ENCODE peak calls at places on chromosomes 16 and 17, in nine cellular contexts. Q is left ventricle myocardium inferior; J is neural crest cell; E is IMR-90; Z is GM20000; Y is CD8-positive, alpha-beta T cell; T is astrocyte of the spinal cord; W is left lung; C is BE2C. M is an unnamed sample.

GRCh38 chr17:36183001-36183810 is 6.8 kb upstream of the TBC1D3B start:
- DNase-seq in Q (peak), J (peak), E (peak), Z (peak), Y (no peak), T (peak), W (peak), C (peak), M (no peak)

GRCh38 chr17:31492880-31493655 is 101.6 kb downstream of the RAB11FIP4 start:
- DNase-seq in Q (peak), J (no peak), E (no peak), Z (peak), Y (peak), T (no peak), W (no peak), C (no peak), M (no peak)

GRCh38 chr17:52824542-52824941 is 666.0 kb upstream of the CA10 start:
- DNase-seq in Q (no peak), J (no peak), E (no peak), Z (no peak), Y (no peak), T (no peak), W (no peak), C (no peak), M (no peak)

GRCh38 chr17:17044846-17045561 is 2.7 kb downstream of the MPRIP start:
- DNase-seq in Q (no peak), J (no peak), E (peak), Z (peak), Y (no peak), T (peak), W (no peak), C (peak), M (peak)

GRCh38 chr17:49996495-49997255 is 1.7 kb upstream of the DLX3 start:
- DNase-seq in Q (peak), J (peak), E (peak), Z (peak), Y (peak), T (peak), W (peak), C (peak), M (peak)

GRCh38 chr16:4414187-4414909 is 2.0 kb downstream of the CORO7 start:
- DNase-seq in Q (no peak), J (no peak), E (no peak), Z (peak), Y (peak), T (no peak), W (no peak), C (no peak), M (peak)

GRCh38 chr17:888998-889401 is 90.6 kb downstream of the NXN start:
- DNase-seq in Q (no peak), J (no peak), E (no peak), Z (no peak), Y (no peak), T (no peak), W (no peak), C (no peak), M (no peak)

GRCh38 chr16:75477680-75478473 is 13.4 kb upstream of the TMEM170A start:
- DNase-seq in Q (no peak), J (no peak), E (no peak), Z (peak), Y (no peak), T (no peak), W (peak), C (no peak), M (no peak)

GRCh38 chr17:66715745-66716156 is 119.2 kb upstream of the CACNG5 start:
- DNase-seq in Q (no peak), J (no peak), E (peak), Z (peak), Y (no peak), T (peak), W (no peak), C (no peak), M (no peak)

GRCh38 chr17:69065113-69065512 is 4.4 kb upstream of the ABCA9 start:
- DNase-seq in Q (no peak), J (no peak), E (no peak), Z (no peak), Y (no peak), T (no peak), W (no peak), C (no peak), M (no peak)

GRCh38 chr17:69448431-69449102 is 34.1 kb downstream of the MAP2K6 start:
- DNase-seq in Q (peak), J (no peak), E (no peak), Z (no peak), Y (no peak), T (peak), W (no peak), C (no peak), M (no peak)

GRCh38 chr17:2892305-2892971 is 96.2 kb downstream of the RAP1GAP2 start:
- DNase-seq in Q (no peak), J (no peak), E (peak), Z (no peak), Y (no peak), T (peak), W (peak), C (no peak), M (no peak)

GRCh38 chr16:7097537-7097936 is 235.1 kb upstream of the RBFOX1 start:
- DNase-seq in Q (no peak), J (no peak), E (no peak), Z (no peak), Y (no peak), T (no peak), W (no peak), C (no peak), M (no peak)

GRCh38 chr16:990516-991291 is 9.1 kb downstream of the SOX8 start:
- DNase-seq in Q (no peak), J (no peak), E (no peak), Z (no peak), Y (no peak), T (no peak), W (no peak), C (no peak), M (no peak)

GRCh38 chr17:82019905-82020873 is 2.5 kb downstream of the CENPX start:
- DNase-seq in Q (peak), J (peak), E (peak), Z (peak), Y (peak), T (no peak), W (peak), C (peak), M (peak)

GRCh38 chr17:76869209-76869877 is 1.1 kb downstream of the MGAT5B start:
- DNase-seq in Q (no peak), J (no peak), E (no peak), Z (peak), Y (no peak), T (no peak), W (no peak), C (peak), M (peak)

GRCh38 chr17:45792995-45793755 is 9.1 kb downstream of the CRHR1 start:
- DNase-seq in Q (no peak), J (no peak), E (no peak), Z (no peak), Y (no peak), T (no peak), W (peak), C (no peak), M (no peak)

GRCh38 chr17:45793999-45794540 is 9.9 kb downstream of the CRHR1 start:
- DNase-seq in Q (no peak), J (no peak), E (no peak), Z (no peak), Y (no peak), T (no peak), W (peak), C (no peak), M (no peak)

GRCh38 chr17:45792437-45792836 is 8.3 kb downstream of the CRHR1 start:
- DNase-seq in Q (no peak), J (no peak), E (no peak), Z (no peak), Y (no peak), T (no peak), W (peak), C (no peak), M (no peak)

GRCh38 chr17:45791935-45792334 is 7.8 kb downstream of the CRHR1 start:
- DNase-seq in Q (no peak), J (no peak), E (no peak), Z (no peak), Y (no peak), T (no peak), W (peak), C (no peak), M (no peak)

DNA sequence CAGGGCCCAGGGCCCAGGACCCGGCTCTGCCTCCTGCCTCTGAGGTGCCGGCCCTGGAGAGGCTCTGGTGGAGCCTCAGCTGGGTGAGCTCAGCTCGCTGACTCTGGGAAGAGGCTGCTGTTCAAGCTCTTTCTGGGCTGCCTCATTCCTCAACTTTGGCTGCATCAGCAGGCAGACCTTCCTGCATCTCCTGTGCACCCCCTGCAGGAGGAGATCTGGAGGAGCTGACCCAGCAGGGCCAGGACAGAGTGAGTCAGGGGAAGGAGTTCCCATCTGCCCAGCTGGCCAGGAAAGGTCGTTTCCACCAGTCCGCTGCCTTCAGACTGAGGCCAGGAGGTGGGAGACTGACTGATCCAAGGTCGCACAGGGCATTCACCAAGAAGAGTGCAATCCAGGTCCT is 10.7 kb downstream of the CRHR1 start:
- DNase-seq in Q (no peak), J (no peak), E (no peak), Z (no peak), Y (no peak), T (no peak), W (peak), C (no peak), M (no peak)
- TF ChIP-seq CTCF in Q (no peak), J (no peak), E (peak), Z (no peak), Y (no peak), T (no peak), W (no peak), C (peak), M (no peak)

DNA sequence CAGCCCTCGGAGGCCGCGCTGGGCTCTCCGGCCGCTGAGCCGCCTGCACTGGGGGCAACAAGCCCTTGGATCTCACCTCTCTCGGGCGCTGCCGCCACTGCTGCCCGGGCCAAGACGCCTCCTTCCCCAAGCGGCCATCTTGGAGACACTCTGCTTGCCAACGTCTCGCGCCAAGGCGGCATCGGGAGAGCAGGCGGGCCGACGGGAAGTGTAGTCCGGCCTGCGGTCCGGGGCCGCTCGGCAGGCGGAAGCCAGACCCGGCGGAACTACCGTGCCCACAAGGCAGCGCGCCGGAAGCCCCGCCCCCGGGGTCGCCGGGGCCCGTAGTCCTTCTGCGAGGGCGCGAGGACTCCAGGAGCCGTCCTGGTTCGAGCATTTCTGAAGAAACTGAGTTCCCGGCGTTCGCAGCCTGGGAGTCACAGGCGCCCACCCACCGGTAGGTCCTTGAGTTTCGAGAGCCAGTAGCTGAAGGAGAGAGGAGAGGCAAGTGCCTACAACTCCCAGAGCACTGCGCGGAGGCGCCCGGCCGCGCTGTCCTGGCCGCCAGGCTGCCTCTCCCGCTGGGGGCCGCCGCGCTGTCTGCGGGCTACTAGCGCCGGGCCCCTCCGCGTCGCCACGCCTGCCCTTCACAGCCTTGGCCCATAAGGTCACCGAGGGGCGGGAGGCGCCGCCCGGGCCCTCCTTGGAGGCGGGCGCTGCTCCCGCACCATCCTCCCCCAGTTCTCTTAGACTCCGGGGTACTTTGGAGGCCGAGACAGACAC is at the start of gene TMEM11:
- DNase-seq in Q (peak), J (peak), E (peak), Z (peak), Y (peak), T (peak), W (peak), C (peak), M (peak)
- TF ChIP-seq CTCF in Q (peak), J (peak), E (peak), Z (no peak), Y (peak), T (peak), W (no peak), C (no peak), M (no peak)

DNA sequence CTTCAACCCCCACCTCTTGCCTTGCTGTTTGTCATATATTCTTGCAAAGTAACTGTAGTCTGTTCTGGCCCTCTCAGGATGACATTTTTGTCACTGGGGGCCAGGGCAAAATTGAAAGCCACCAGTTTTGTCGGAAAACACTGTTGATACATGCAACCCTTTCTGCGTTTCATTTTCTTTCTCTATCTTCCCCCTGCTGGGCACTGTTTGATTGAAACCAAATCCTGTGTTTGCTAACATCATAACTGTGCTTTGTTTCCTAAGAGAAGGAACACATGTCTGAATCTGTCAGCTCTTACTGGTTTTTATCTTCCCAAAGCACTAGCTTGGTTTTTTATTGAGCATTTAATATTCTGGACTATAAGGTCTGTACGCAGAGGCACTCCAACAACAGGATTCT is 11.7 kb upstream of the CPPED1 start:
- DNase-seq in Q (no peak), J (no peak), E (no peak), Z (no peak), Y (no peak), T (no peak), W (no peak), C (no peak), M (no peak)
- TF ChIP-seq CTCF in Q (peak), J (no peak), E (no peak), Z (no peak), Y (no peak), T (no peak), W (no peak), C (no peak), M (no peak)

DNA sequence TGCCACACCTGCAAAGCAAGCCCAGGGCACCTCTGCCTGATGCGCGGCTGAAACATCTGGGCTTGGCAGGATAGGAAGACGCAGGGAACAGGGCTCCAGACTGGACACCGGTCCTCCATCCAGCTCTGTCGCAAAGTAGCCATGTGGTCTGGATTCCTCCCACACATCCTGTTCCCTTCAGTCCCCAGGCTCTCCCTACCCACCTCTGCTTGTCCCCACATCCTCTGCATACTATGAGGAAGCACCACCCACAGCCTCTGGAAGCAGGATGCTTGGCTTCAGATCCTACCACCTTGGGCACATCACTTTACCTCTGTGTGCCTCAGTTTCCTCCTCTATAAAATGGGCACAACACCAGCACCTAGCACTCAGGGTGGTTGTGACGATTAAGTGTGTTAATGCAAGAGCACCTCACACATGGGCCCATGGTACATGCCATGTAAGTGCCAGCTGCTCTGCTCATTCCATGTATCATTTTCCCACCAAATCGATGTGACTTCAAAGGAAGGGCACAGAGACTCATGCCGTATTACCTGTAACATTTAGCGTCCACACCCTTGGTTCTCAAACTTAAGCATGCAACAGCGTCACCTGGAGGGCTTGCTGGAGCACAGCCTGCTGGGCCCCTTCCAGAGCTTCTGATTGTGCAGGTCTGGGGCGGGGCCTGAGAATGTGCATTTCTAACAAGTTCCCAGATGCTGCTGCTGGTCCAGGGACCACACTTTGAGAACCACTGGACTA is 138.6 kb upstream of the SDK2 start:
- DNase-seq in Q (no peak), J (no peak), E (no peak), Z (no peak), Y (no peak), T (no peak), W (no peak), C (no peak), M (no peak)
- TF ChIP-seq CTCF in Q (no peak), J (peak), E (no peak), Z (no peak), Y (no peak), T (no peak), W (no peak), C (peak), M (no peak)

GRCh38 chr16:70805787-70806186 is 4.8 kb upstream of the VAC14 start:
- DNase-seq in Q (no peak), J (no peak), E (peak), Z (no peak), Y (no peak), T (peak), W (no peak), C (no peak), M (no peak)

GRCh38 chr16:70804729-70805169 is 3.8 kb upstream of the VAC14 start:
- DNase-seq in Q (no peak), J (no peak), E (no peak), Z (no peak), Y (no peak), T (no peak), W (no peak), C (no peak), M (no peak)

GRCh38 chr16:70809392-70810060 is 8.6 kb upstream of the VAC14 start:
- DNase-seq in Q (no peak), J (no peak), E (no peak), Z (peak), Y (no peak), T (no peak), W (no peak), C (no peak), M (no peak)

GRCh38 chr16:70805380-70805779 is 4.4 kb upstream of the VAC14 start:
- DNase-seq in Q (no peak), J (no peak), E (peak), Z (no peak), Y (no peak), T (no peak), W (no peak), C (no peak), M (no peak)

DNA sequence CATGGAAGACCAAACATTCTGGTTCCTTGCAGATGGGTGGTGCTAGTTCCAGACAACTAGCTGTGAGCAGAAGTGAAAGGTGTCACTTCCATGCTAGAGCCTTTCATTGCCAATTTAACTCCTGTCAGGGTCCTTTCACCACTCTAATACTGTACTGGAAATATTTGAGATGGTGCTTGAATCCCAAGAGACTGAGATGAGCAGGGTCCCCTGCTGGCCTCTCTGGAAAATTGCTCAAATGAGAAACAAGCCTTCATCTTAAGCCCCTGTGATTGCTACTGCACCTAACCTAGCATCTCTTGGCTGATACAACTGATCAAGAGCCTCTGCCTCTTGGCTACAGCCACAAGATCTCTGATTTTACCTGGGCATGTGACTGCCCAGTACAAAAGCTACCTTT is 7.4 kb upstream of the VAC14 start:
- DNase-seq in Q (no peak), J (no peak), E (no peak), Z (no peak), Y (no peak), T (no peak), W (no peak), C (no peak), M (no peak)
- TF ChIP-seq CTCF in Q (no peak), J (peak), E (no peak), Z (no peak), Y (no peak), T (peak), W (no peak), C (peak), M (no peak)

GRCh38 chr16:51151951-51152663 is 1.0 kb upstream of the SALL1 start:
- DNase-seq in Q (no peak), J (peak), E (peak), Z (peak), Y (no peak), T (peak), W (peak), C (peak), M (no peak)
- TF ChIP-seq CTCF in Q (no peak), J (no peak), E (no peak), Z (no peak), Y (no peak), T (no peak), W (no peak), C (no peak), M (no peak)

DNA sequence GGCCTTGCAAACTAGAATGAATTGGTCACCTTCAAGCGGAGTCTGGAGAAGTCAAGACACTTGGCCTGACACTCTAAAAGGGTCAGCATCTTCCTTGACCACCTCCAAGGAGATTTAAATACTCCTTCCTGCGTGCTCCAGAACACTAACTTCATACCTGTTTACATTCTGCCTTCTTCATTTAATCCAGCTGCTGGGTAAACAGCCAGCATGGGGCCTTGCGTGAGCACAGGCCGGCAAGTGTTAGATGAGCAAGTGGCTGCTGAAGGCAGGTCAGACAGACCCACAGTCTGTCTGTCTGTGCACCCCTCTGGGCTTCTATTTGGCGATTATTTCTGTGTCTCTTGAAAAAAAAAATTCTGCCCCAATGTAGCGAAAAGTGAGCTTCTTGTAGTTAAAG is 153.8 kb downstream of the MSI2 start:
- DNase-seq in Q (no peak), J (no peak), E (no peak), Z (no peak), Y (no peak), T (no peak), W (no peak), C (no peak), M (no peak)
- TF ChIP-seq CTCF in Q (no peak), J (no peak), E (no peak), Z (no peak), Y (no peak), T (no peak), W (no peak), C (no peak), M (no peak)

GRCh38 chr16:51523400-51523799 is 372.3 kb upstream of the SALL1 start:
- DNase-seq in Q (no peak), J (no peak), E (peak), Z (no peak), Y (no peak), T (peak), W (no peak), C (no peak), M (no peak)

GRCh38 chr16:51522902-51523301 is 371.8 kb upstream of the SALL1 start:
- DNase-seq in Q (no peak), J (no peak), E (no peak), Z (no peak), Y (no peak), T (no peak), W (no peak), C (no peak), M (no peak)

GRCh38 chr16:51526622-51527021 is 375.6 kb upstream of the SALL1 start:
- DNase-seq in Q (no peak), J (no peak), E (no peak), Z (no peak), Y (no peak), T (no peak), W (no peak), C (no peak), M (no peak)

GRCh38 chr16:51524070-51524469 is 373.0 kb upstream of the SALL1 start:
- DNase-seq in Q (no peak), J (no peak), E (no peak), Z (no peak), Y (no peak), T (no peak), W (no peak), C (no peak), M (no peak)

GRCh38 chr16:51524555-51525373 is 373.7 kb upstream of the SALL1 start:
- DNase-seq in Q (no peak), J (no peak), E (peak), Z (no peak), Y (no peak), T (peak), W (no peak), C (no peak), M (no peak)
- TF ChIP-seq CTCF in Q (no peak), J (no peak), E (peak), Z (no peak), Y (no peak), T (peak), W (no peak), C (no peak), M (no peak)

M was measured in activated B cell treated with CpG ODN at 0.5 μM for 24 hours.